ENCODE peak calls at places on chromosomes 11 and 22, in four cellular contexts. G is AG04450, D is epithelial cell of esophagus, L is fibroblast of mammary gland. S is an unnamed sample.

GRCh38 chr11:60982184-60982583 is 10.7 kb downstream of the CD6 start:
- DNase-seq in G (no peak), D (no peak), L (no peak), S (no peak)

GRCh38 chr11:62416596-62416995 is 2.2 kb upstream of the SCGB1A1 start:
- DNase-seq in G (no peak), D (no peak), L (no peak), S (no peak)

GRCh38 chr22:49530671-49531532 is 296.8 kb downstream of the BRD1 start:
- DNase-seq in G (no peak), D (no peak), L (no peak), S (no peak)

GRCh38 chr11:123216249-123216648 is 21.2 kb upstream of the CLMP start:
- DNase-seq in G (no peak), D (no peak), L (no peak), S (no peak)

GRCh38 chr11:65417702-65418430 is 4.7 kb upstream of the NEAT1 start:
- DNase-seq in G (no peak), D (peak), L (peak), S (peak)

GRCh38 chr11:78800089-78800690 is 225.5 kb upstream of the NARS2 start:
- DNase-seq in G (no peak), D (no peak), L (peak), S (no peak)

GRCh38 chr11:62909107-62909894 is 11.9 kb downstream of the CHRM1 start:
- DNase-seq in G (peak), D (peak), L (peak), S (peak)

GRCh38 chr22:49018601-49019000 is 809.1 kb downstream of the BRD1 start:
- DNase-seq in G (no peak), D (no peak), L (no peak), S (no peak)

GRCh38 chr11:8329961-8330361 is 66.3 kb upstream of the LMO1 start:
- DNase-seq in G (no peak), D (no peak), L (no peak), S (no peak)

GRCh38 chr22:19674129-19674928 is 40.0 kb upstream of the SEPTIN5 start:
- DNase-seq in G (no peak), D (no peak), L (peak), S (peak)

GRCh38 chr22:39117585-39118191 is 20.6 kb downstream of the APOBEC3H start:
- DNase-seq in G (no peak), D (peak), L (peak), S (peak)

GRCh38 chr11:64224151-64224890 is 1.7 kb downstream of the TRPT1 start:
- DNase-seq in G (no peak), D (peak), L (peak), S (no peak)

GRCh38 chr11:107102692-107103463 is 84.6 kb upstream of the GUCY1A2 start:
- DNase-seq in G (no peak), D (no peak), L (no peak), S (no peak)

GRCh38 chr11:134555510-134555909 is 143.5 kb upstream of the B3GAT1 start:
- DNase-seq in G (no peak), D (no peak), L (no peak), S (no peak)

GRCh38 chr11:120058931-120059330 is 79.0 kb downstream of the TRIM29 start:
- DNase-seq in G (no peak), D (no peak), L (no peak), S (no peak)

GRCh38 chr22:35392357-35392756 is 7.6 kb upstream of the MCM5 start:
- DNase-seq in G (no peak), D (no peak), L (no peak), S (no peak)

GRCh38 chr11:72697814-72698213 is 23.6 kb upstream of the PDE2A start:
- DNase-seq in G (no peak), D (no peak), L (no peak), S (no peak)

GRCh38 chr11:72696866-72697428 is 22.7 kb upstream of the PDE2A start:
- DNase-seq in G (no peak), D (peak), L (peak), S (no peak)

GRCh38 chr11:72692498-72693237 is 18.4 kb upstream of the PDE2A start:
- DNase-seq in G (no peak), D (no peak), L (no peak), S (no peak)

GRCh38 chr11:72695354-72695753 is 21.1 kb upstream of the PDE2A start:
- DNase-seq in G (no peak), D (no peak), L (no peak), S (no peak)

DNA sequence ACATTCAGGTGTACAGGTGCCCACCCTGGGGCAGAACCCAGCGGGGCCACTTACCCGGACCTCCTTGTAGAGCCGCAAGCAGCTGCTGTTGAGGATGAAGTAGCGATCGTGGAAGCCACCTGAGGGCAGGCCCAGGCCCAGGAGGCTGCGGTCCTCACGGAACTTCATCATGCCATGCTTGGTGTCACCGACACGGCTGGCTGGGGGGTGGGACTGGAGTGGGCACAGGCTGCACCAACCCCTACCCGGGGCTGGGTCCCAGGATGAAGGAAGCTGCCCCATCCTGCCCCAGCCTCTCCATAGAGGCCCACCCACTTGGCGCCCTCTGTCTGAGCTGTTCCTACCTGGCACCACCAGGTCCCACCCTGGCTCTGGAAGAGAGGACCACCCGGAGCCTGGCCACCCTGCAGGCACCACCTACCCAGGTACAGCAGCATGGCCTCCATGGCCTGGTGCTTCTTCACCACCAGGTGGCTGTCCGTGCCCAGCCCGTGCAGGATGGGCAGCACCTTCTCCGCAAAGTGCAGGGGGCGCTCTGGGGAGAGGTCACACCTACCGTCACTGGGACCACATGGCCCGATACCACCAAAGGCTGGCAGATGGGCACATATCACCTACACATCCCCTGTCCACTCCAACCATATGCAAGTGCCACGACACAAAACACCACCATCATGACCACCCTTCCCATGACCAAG is 19.2 kb upstream of the PDE2A start:
- DNase-seq in G (no peak), D (no peak), L (no peak), S (no peak)
- TF ChIP-seq CTCF in G (peak), D (no peak), L (no peak), S (no peak)

GRCh38 chr11:121298770-121299169 is 6.2 kb downstream of the SC5D start:
- DNase-seq in G (no peak), D (peak), L (peak), S (peak)

GRCh38 chr11:121299417-121299816 is 6.8 kb downstream of the SC5D start:
- DNase-seq in G (no peak), D (no peak), L (peak), S (no peak)

GRCh38 chr11:121300313-121300971 is 7.9 kb downstream of the SC5D start:
- DNase-seq in G (no peak), D (no peak), L (peak), S (no peak)

GRCh38 chr11:121297872-121298271 is 5.3 kb downstream of the SC5D start:
- DNase-seq in G (no peak), D (no peak), L (no peak), S (no peak)

DNA sequence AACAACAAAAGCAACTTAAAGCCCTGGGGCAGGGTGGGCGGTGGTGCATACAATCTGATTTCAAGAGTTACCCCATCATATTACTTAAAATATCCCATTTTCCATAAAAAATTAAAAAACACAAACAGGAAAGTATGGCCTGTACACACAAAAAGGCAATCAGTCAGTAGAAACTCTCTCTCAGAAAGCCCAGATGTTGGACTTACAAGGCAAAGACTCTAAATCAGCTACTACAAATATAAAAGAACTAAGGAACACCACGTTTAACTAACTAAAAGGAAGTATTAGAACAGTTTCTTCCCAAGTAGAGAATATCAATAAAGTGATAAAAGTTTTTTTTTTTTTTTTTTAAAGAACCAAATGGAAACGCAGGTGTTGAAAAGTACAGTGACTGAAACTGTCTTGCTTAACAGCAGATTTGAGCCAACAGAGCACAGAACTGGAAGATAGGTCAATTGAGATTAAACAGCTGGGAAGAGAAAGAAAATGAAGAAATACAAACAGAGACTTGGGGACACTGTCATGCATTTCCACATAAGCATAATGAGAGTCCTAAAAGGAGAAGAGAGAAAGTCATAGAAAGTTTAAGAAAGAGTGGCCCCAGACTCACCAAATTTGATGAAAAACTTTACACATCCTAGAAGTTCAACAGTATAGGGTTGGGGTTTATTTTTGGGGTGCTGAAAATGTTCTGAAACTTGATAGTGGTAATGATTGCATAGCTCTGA is 8.6 kb downstream of the SC5D start:
- DNase-seq in G (no peak), D (no peak), L (peak), S (no peak)
- H3K4me3 ChIP-seq in G (no peak), D (no peak), L (no peak), S (no peak)

DNA sequence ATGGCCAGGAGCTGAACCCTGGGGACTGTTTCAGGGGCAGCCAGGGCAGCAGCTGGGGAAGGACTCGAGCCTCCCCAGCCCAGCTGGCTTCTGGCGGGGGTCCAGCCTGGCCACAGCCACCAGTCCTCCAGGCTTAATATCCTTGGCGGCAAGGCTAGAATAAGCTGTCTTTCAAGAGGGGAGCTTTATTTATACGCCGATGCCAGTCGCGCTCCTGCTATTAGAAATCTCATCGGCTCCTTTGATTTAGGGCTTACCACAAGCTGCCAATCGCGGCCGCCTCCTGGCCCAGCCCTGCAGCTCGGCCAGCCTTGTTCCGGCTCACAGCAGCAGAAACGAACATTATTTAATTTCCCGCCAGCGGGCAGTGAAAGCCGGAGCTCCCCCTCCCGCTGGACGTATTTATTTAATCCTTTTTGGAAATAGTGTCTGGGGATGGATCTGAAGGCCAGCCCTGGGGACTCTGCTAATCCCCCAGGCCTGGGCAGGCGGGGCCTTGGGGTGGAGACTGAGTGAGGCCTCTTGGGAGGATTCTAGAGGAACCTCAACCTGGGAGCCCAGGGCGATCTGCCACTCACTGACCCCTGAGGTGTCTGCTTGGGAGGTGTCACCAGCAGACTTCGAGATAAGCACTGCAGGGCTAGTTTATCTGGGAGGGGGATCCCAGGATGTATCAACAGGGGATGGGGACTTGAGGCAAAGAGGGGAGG is 363.1 kb downstream of the MN1 start:
- DNase-seq in G (no peak), D (peak), L (no peak), S (peak)
- TF ChIP-seq CTCF in G (peak), D (no peak), L (no peak), S (peak)

GRCh38 chr22:46916886-46917625 is 154.6 kb downstream of the TBC1D22A start:
- DNase-seq in G (no peak), D (no peak), L (no peak), S (no peak)
- H3K4me3 ChIP-seq in G (no peak), D (no peak), L (no peak), S (no peak)

GRCh38 chr22:41674941-41675340 is 13.7 kb downstream of the SNU13 start:
- DNase-seq in G (no peak), D (no peak), L (no peak), S (no peak)

GRCh38 chr22:41676134-41676533 is 12.5 kb downstream of the SNU13 start:
- DNase-seq in G (no peak), D (no peak), L (no peak), S (no peak)

GRCh38 chr22:41668971-41669911 is 19.4 kb downstream of the SNU13 start:
- DNase-seq in G (peak), D (peak), L (peak), S (peak)

GRCh38 chr22:41672780-41673509 is 15.7 kb downstream of the SNU13 start:
- DNase-seq in G (no peak), D (peak), L (no peak), S (peak)
- TF ChIP-seq CTCF in G (peak), D (peak), L (peak), S (peak)

GRCh38 chr11:2171531-2171930 is at the start of gene TH:
- DNase-seq in G (no peak), D (no peak), L (no peak), S (no peak)

GRCh38 chr11:2173761-2174160 is 2.1 kb upstream of the TH start:
- DNase-seq in G (no peak), D (no peak), L (no peak), S (no peak)

GRCh38 chr11:2174361-2174760 is 2.7 kb upstream of the TH start:
- DNase-seq in G (no peak), D (no peak), L (no peak), S (no peak)

GRCh38 chr11:2172676-2173075 is 1.1 kb upstream of the TH start:
- DNase-seq in G (no peak), D (no peak), L (no peak), S (no peak)

GRCh38 chr11:2173150-2173693 is 1.6 kb upstream of the TH start:
- DNase-seq in G (no peak), D (peak), L (no peak), S (peak)
- H3K4me3 ChIP-seq in G (no peak), D (no peak), L (no peak), S (no peak)

DNA sequence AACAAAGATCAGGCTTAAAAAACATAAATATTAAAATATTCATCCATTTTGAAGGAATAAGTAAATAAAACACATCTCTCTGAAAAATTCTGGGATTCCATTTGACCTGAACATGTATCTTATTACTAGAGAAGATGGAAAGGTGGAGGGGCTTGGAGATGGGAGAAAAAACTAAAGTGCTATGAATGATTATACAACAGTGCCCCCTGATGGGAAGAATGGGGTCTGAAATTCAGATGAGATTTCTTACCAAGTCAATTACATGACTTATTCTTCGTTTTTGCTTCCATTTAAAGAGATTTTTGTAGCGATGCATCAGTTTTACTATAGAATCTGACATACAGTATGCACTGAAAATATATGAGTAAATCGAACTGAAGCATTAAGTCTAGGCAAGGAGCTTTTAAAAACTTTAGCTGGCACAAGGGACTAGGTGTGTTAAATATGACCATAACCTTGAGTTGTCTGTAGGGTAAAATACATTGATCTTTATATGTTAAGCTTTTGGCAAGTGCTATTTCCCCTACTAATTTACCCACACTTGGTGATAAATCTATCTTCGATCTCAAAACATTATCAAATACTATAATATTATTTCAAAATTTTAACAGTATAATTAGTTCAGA is 718.8 kb downstream of the CNTN5 start:
- DNase-seq in G (peak), D (peak), L (peak), S (peak)
- TF ChIP-seq CTCF in G (peak), D (peak), L (peak), S (peak)

DNA sequence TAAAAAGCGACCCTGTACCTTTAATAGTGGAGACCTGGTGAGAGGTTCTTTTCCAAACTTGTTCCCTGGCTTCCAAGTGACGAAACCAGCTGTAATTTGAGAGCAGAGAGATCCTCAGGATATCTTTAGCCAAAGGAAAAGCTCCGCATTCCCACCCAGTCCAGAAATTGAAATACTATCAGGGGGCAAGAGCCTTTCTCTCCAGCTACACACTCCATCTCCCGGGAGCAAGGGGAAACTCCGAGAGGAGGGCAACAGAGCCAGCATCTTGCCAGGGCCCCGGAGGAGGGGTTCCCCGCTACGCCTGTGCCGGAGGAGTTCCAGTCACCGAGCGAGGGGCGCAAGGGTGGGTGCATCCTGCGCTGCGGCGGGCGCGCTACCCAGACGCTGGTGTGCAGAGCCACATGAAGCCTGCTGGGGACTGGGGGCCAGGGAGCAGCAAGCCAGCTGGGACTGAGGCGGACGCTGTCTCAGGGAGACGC is at the start of gene FIBIN:
- DNase-seq in G (no peak), D (peak), L (peak), S (peak)
- H3K4me3 ChIP-seq in G (peak), D (peak), L (peak), S (peak)

DNA sequence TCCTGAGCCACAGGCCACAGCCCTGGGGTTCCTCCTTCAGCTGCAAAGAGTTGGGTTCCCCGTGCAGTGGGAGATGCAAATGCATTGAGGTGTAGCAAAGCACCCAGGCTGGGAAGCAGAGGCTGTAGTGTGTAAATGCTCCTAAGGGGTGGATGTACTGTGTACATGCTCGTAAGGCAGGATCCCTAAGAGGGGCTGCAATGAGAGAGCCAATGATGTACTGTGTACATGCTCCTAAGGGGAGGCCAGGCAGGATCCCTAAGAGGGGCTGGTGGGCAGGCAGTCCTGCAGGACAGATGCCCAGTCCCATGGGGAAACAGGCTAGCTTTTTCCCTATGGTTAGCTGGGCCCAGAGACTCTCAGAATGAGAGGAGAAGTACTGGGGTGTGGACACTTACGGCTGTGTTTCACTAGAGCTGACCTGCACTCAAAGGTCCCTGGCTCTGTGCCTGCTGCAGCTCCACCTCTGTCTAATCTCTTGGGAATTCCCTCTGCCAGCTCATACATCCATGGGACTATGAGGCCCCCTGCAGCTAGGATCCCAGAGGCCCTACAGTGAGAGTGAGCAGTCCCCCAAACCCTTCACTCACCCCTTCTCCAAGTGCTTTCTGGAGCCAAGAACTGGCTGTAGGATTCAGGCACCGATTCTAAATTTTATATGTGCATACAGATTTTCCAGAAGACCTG is 261.9 kb upstream of the LUZP2 start:
- DNase-seq in G (peak), D (peak), L (peak), S (peak)
- TF ChIP-seq CTCF in G (peak), D (no peak), L (no peak), S (peak)

DNA sequence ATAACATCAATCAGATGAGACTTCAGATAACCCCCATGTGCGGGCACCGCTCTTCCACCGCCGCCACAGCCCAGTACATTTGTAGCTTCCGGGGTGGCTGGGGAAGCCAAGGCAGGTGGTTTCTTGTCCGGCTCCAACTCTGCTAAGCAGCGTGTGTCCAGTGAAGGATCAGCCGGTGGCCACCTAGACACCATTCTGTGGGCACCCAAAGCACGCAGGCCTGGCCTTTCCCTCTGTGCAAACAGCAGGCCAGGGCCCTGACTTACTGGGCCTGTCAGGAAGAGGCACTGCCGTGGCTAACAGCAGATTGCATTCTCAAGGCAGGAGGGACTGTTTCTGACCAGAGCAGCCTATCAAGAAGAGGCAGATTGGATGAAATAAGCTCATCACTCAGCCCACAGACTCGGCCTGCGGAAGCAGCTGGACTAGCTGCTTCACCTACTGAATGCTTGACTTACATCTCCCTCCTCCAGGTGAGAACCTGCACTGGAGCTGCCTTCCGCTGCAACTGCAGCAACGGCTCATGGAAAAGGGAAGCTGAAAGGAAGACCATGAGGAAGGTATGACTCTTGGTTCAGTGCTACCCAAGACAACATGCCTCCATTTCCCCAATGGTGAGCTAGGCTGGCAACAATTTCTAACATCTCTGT is 74.8 kb downstream of the ETS1 start:
- DNase-seq in G (no peak), D (no peak), L (peak), S (no peak)
- H3K4me3 ChIP-seq in G (no peak), D (no peak), L (no peak), S (no peak)